ENCODE peak calls at places on chromosomes 2 and 18, in nine cellular contexts. W is mucosa of descending colon; Q is H9; O is activated gamma-delta T cell; K is cardiac fibroblast; I is H4; U is iris pigment epithelial cell; G is stimulated activated CD8-positive, alpha-beta memory T cell treated with anti-CD3 and anti-CD28 coated beads, Interleukin-4, amount 100 ng/mL, for 24 hours; T is HCEC 1CT. D is an unnamed sample.

GRCh38 chr2:166126014-166126639 is 1.7 kb downstream of the SCN1A start:
- DNase-seq in W (no peak), Q (no peak), O (no peak), K (peak), I (peak), U (peak), G (no peak), T (peak), D (no peak)

GRCh38 chr2:218879881-218880748 is 537 bp upstream of the WNT10A start:
- DNase-seq in W (peak), Q (peak), O (peak), K (no peak), I (no peak), U (no peak), G (peak), T (no peak), D (no peak)

GRCh38 chr2:240247241-240247867 is 106.9 kb upstream of the OTOS start:
- DNase-seq in W (no peak), Q (no peak), O (no peak), K (no peak), I (no peak), U (no peak), G (no peak), T (no peak), D (no peak)

GRCh38 chr2:27078267-27079194 is at the start of gene EMILIN1:
- DNase-seq in W (peak), Q (peak), O (no peak), K (peak), I (peak), U (peak), G (no peak), T (peak), D (no peak)

GRCh38 chr2:62227386-62228075 is 31.6 kb downstream of the B3GNT2 start:
- DNase-seq in W (no peak), Q (no peak), O (no peak), K (peak), I (no peak), U (no peak), G (no peak), T (peak), D (no peak)

GRCh38 chr2:188970201-188970600 is 4.0 kb upstream of the COL3A1 start:
- DNase-seq in W (no peak), Q (no peak), O (no peak), K (no peak), I (no peak), U (no peak), G (no peak), T (peak), D (no peak)

GRCh38 chr2:10004401-10004800 is 38.9 kb upstream of the KLF11 start:
- DNase-seq in W (no peak), Q (no peak), O (no peak), K (no peak), I (no peak), U (no peak), G (no peak), T (no peak), D (no peak)

GRCh38 chr18:78950386-78950785 is 29.2 kb upstream of the SALL3 start:
- DNase-seq in W (no peak), Q (no peak), O (no peak), K (no peak), I (no peak), U (no peak), G (no peak), T (no peak), D (no peak)

GRCh38 chr2:191847764-191848163 is 876 bp upstream of the CAVIN2 start:
- DNase-seq in W (no peak), Q (no peak), O (no peak), K (no peak), I (no peak), U (no peak), G (no peak), T (no peak), D (no peak)

GRCh38 chr2:212905640-212906201 is 245.7 kb downstream of the IKZF2 start:
- DNase-seq in W (no peak), Q (no peak), O (no peak), K (peak), I (peak), U (peak), G (no peak), T (no peak), D (no peak)

GRCh38 chr2:113218283-113219091 is 44.7 kb downstream of the PSD4 start:
- DNase-seq in W (peak), Q (no peak), O (no peak), K (peak), I (no peak), U (no peak), G (no peak), T (no peak), D (peak)

GRCh38 chr2:76867854-76868253 is 654.3 kb downstream of the LRRTM4 start:
- DNase-seq in W (no peak), Q (no peak), O (no peak), K (peak), I (peak), U (peak), G (no peak), T (peak), D (peak)

GRCh38 chr2:181178823-181179412 is 198.5 kb downstream of the UBE2E3 start:
- DNase-seq in W (no peak), Q (peak), O (no peak), K (no peak), I (no peak), U (no peak), G (peak), T (no peak), D (no peak)

GRCh38 chr2:46510596-46511177 is 31.3 kb downstream of the TMEM247 start:
- DNase-seq in W (no peak), Q (no peak), O (no peak), K (no peak), I (no peak), U (no peak), G (no peak), T (no peak), D (no peak)

GRCh38 chr2:84958135-84959044 is 12.6 kb upstream of the KCMF1 start:
- DNase-seq in W (no peak), Q (peak), O (no peak), K (peak), I (peak), U (peak), G (no peak), T (peak), D (no peak)

GRCh38 chr2:7707723-7708122 is 790.5 kb downstream of the RNF144A start:
- DNase-seq in W (no peak), Q (no peak), O (no peak), K (no peak), I (no peak), U (peak), G (no peak), T (no peak), D (no peak)

GRCh38 chr2:226207671-226208070 is 591.9 kb downstream of the IRS1 start:
- DNase-seq in W (no peak), Q (no peak), O (no peak), K (no peak), I (no peak), U (no peak), G (no peak), T (no peak), D (no peak)

GRCh38 chr2:12006841-12007240 is 260.4 kb downstream of the LPIN1 start:
- DNase-seq in W (no peak), Q (peak), O (no peak), K (peak), I (no peak), U (peak), G (no peak), T (peak), D (no peak)

GRCh38 chr18:4203525-4203924 is 251.6 kb downstream of the DLGAP1 start:
- DNase-seq in W (no peak), Q (no peak), O (no peak), K (peak), I (no peak), U (no peak), G (no peak), T (no peak), D (peak)

GRCh38 chr2:221095381-221095780 is 476.7 kb downstream of the EPHA4 start:
- DNase-seq in W (no peak), Q (no peak), O (no peak), K (no peak), I (no peak), U (no peak), G (no peak), T (no peak), D (no peak)

GRCh38 chr18:59742325-59743111 is 45.3 kb upstream of the CCBE1 start:
- DNase-seq in W (no peak), Q (no peak), O (no peak), K (peak), I (no peak), U (peak), G (no peak), T (peak), D (no peak)

D was measured in COLO829.